ENCODE peak calls at places on chromosomes 3 and 15, in eight cellular contexts. F is Calu3, E is hepatocyte, T is GM23338, U is nephron progenitor cell, R is tibial artery, J is esophagus squamous epithelium, M is BE2C. C is an unnamed sample.

GRCh38 chr15:59522988-59523461 is 85.0 kb downstream of the FAM81A start:
- DNase-seq in R (no peak), J (no peak), F (no peak), T (peak), U (no peak), E (peak), M (no peak), C (no peak)

GRCh38 chr15:67307156-67307555 is 52.6 kb downstream of the IQCH start:
- DNase-seq in E (no peak), F (no peak), U (no peak), M (no peak), R (no peak), J (no peak), T (no peak), C (peak)

GRCh38 chr3:74592359-74592758 is 22.1 kb downstream of the CNTN3 start:
- DNase-seq in T (no peak), U (no peak), M (no peak), E (no peak), J (no peak), F (no peak), R (no peak), C (no peak)

GRCh38 chr3:14803101-14803980 is 15.4 kb upstream of the FGD5 start:
- DNase-seq in T (peak), M (no peak), J (no peak), U (no peak), R (no peak), F (peak), E (peak), C (no peak)

GRCh38 chr3:166810741-166811445 is 569.2 kb downstream of the ZBBX start:
- DNase-seq in F (no peak), E (no peak), U (no peak), T (no peak), R (no peak), J (no peak), M (no peak), C (no peak)

GRCh38 chr3:123367467-123368154 is 81.3 kb downstream of the ADCY5 start:
- DNase-seq in E (no peak), J (no peak), T (no peak), R (no peak), M (no peak), U (no peak), F (no peak), C (no peak)

GRCh38 chr3:54900954-54901591 is 26.8 kb downstream of the LRTM1 start:
- DNase-seq in T (no peak), R (no peak), E (no peak), U (no peak), M (no peak), F (no peak), J (no peak), C (no peak)

GRCh38 chr3:76950590-76950989 is 89.3 kb upstream of the ROBO2 start:
- DNase-seq in M (no peak), E (no peak), F (no peak), R (no peak), T (no peak), U (no peak), J (no peak), C (no peak)

GRCh38 chr3:35946857-35947514 is 307.7 kb downstream of the ARPP21 start:
- DNase-seq in M (peak), J (no peak), F (no peak), R (no peak), E (peak), U (no peak), T (no peak), C (no peak)

GRCh38 chr15:74053941-74054529 is 28.3 kb downstream of the GOLGA6A start:
- DNase-seq in U (peak), R (peak), J (no peak), M (peak), F (peak), E (peak), T (peak), C (peak)

GRCh38 chr3:126194713-126195305 is 14.4 kb upstream of the ALDH1L1 start:
- DNase-seq in U (no peak), M (no peak), J (no peak), F (no peak), R (no peak), T (peak), E (no peak), C (no peak)

GRCh38 chr3:45993421-45994027 is 2.1 kb downstream of the FYCO1 start:
- DNase-seq in R (no peak), E (no peak), U (no peak), M (no peak), F (no peak), J (no peak), T (no peak), C (peak)

GRCh38 chr15:33315044-33315443 is 4.3 kb downstream of the RYR3 start:
- DNase-seq in J (no peak), E (no peak), M (no peak), R (no peak), F (no peak), T (peak), U (no peak), C (no peak)

GRCh38 chr15:52290800-52291199 is 4.8 kb downstream of the MYO5C start:
- DNase-seq in T (no peak), M (no peak), R (no peak), E (no peak), F (no peak), J (no peak), U (no peak), C (no peak)

GRCh38 chr3:146747928-146748327 is 142.8 kb upstream of the PLSCR5 start:
- DNase-seq in E (peak), U (no peak), T (peak), M (no peak), R (no peak), F (peak), J (no peak), C (no peak)

GRCh38 chr3:38610436-38610835 is 39.1 kb downstream of the SCN5A start:
- DNase-seq in E (no peak), J (no peak), U (no peak), R (no peak), M (no peak), T (no peak), F (no peak), C (no peak)

DNA sequence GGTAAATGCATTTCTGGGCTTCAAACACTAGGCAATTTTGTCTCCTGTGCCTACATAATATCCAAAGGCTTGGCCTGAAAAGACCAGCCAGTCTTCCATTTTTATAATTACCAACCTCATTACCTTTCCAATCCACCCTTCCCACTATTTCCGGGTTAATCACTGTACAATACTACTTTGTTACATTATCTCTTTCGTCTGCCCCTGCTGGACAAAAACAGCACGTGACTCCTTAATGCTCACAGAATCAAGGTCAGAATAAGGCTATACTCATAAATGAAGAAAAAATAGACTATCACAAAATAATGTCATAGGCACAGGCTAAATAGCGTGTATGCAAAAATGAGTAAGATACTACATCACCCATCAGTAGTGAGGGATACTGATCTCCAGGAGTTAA is 40.1 kb downstream of the ABI3BP start:
- DNase-seq in M (no peak), F (no peak), R (no peak), U (no peak), E (no peak), J (no peak), T (no peak), C (no peak)
- TF ChIP-seq CTCF in M (peak), F (no peak), R (no peak), U (no peak), E (no peak), J (no peak), T (no peak), C (no peak)

DNA sequence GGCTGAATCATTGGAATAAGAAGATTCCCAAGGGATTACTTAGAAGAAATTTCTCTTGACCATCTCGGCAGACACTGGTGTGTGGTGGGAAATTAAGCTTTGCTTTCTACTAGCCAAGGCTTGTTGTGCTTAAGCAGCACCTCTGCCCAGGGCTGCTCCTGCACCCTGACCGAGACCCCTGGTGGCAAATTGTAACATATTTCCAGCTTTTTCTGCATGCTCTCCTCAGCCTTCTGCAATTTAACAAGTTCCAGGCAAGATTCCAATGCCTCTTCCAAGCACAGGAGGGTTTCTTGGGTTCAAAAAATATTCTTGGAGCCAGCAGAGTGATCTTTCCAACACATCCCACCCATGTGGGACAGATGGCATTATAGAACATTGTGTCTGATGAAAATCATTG is 210.5 kb downstream of the CLSTN2 start:
- DNase-seq in R (no peak), M (no peak), E (no peak), J (no peak), F (no peak), U (no peak), T (peak), C (no peak)
- TF ChIP-seq CTCF in R (no peak), M (peak), E (no peak), J (no peak), F (no peak), U (no peak), T (peak), C (no peak)

GRCh38 chr3:51814034-51814433 is 35.0 kb upstream of the IQCF6 start:
- DNase-seq in U (no peak), E (no peak), M (no peak), J (no peak), T (no peak), R (no peak), F (no peak), C (no peak)

GRCh38 chr3:51819151-51819550 is 40.1 kb upstream of the IQCF6 start:
- DNase-seq in T (no peak), R (no peak), E (no peak), J (no peak), F (no peak), U (no peak), M (no peak), C (no peak)

GRCh38 chr3:51817375-51817774 is 38.3 kb upstream of the IQCF6 start:
- DNase-seq in T (no peak), R (no peak), M (no peak), E (no peak), U (no peak), J (no peak), F (no peak), C (no peak)

GRCh38 chr3:51815614-51816013 is 36.6 kb upstream of the IQCF6 start:
- DNase-seq in M (no peak), U (no peak), R (no peak), E (no peak), T (no peak), J (no peak), F (no peak), C (no peak)

GRCh38 chr3:51819709-51820406 is 40.8 kb upstream of the IQCF6 start:
- DNase-seq in R (no peak), T (peak), J (no peak), F (peak), M (peak), U (peak), E (no peak), C (peak)
- TF ChIP-seq CTCF in R (no peak), T (peak), J (no peak), F (no peak), M (peak), U (peak), E (no peak), C (peak)

GRCh38 chr15:43268111-43269105 is 1.7 kb upstream of the TGM5 start:
- DNase-seq in T (peak), J (no peak), M (peak), R (no peak), U (peak), E (no peak), F (no peak), C (peak)
- TF ChIP-seq CTCF in T (peak), J (no peak), M (peak), R (peak), U (no peak), E (no peak), F (no peak), C (peak)

GRCh38 chr3:66236281-66236680 is 15.5 kb downstream of the SLC25A26 start:
- DNase-seq in U (peak), T (peak), R (no peak), J (no peak), F (no peak), M (no peak), E (peak), C (no peak)
- TF ChIP-seq CTCF in U (peak), T (peak), R (no peak), J (no peak), F (no peak), M (peak), E (peak), C (no peak)

C was measured in GM12865.